ENCODE peak calls at places on chromosomes 1 and 21, in seven cellular contexts. Z is lower leg skin, Q is AG04450, K is astrocyte of the spinal cord, H is K562, F is left ventricle myocardium inferior, U is AG04449. E is an unnamed sample.

GRCh38 chr1:23651069-23651808 is 40.4 kb upstream of the RPL11 start:
- DNase-seq in Z (no peak), Q (no peak), K (no peak), H (peak), F (peak), U (no peak), E (no peak)

GRCh38 chr1:228108055-228108690 is 926 bp downstream of the MRPL55 start:
- DNase-seq in Z (no peak), Q (no peak), K (no peak), H (no peak), F (no peak), U (no peak), E (no peak)

GRCh38 chr1:10304295-10304694 is 93.9 kb downstream of the KIF1B start:
- DNase-seq in Z (no peak), Q (no peak), K (no peak), H (no peak), F (no peak), U (no peak), E (no peak)

GRCh38 chr1:226952121-226952441 is 12.0 kb downstream of the COQ8A start:
- DNase-seq in Z (no peak), Q (no peak), K (no peak), H (no peak), F (no peak), U (no peak), E (no peak)

GRCh38 chr1:17976843-17977242 is 130.8 kb upstream of the IGSF21 start:
- DNase-seq in Z (no peak), Q (no peak), K (no peak), H (no peak), F (no peak), U (no peak), E (peak)

GRCh38 chr1:192559115-192560006 is 16.2 kb upstream of the RGS1 start:
- DNase-seq in Z (no peak), Q (peak), K (peak), H (no peak), F (no peak), U (peak), E (peak)

GRCh38 chr1:90850181-90850924 is 133.3 kb upstream of the BARHL2 start:
- DNase-seq in Z (peak), Q (no peak), K (no peak), H (peak), F (no peak), U (no peak), E (peak)

GRCh38 chr1:87045757-87046422 is 131.5 kb downstream of the HS2ST1 start:
- DNase-seq in Z (no peak), Q (no peak), K (no peak), H (no peak), F (no peak), U (no peak), E (no peak)

GRCh38 chr1:218900621-218901020 is 273.1 kb upstream of the LYPLAL1 start:
- DNase-seq in Z (no peak), Q (no peak), K (no peak), H (no peak), F (no peak), U (no peak), E (no peak)

GRCh38 chr1:11955221-11955620 is 20.7 kb downstream of the PLOD1 start:
- DNase-seq in Z (no peak), Q (no peak), K (no peak), H (peak), F (no peak), U (no peak), E (no peak)

GRCh38 chr1:54532033-54532432 is 16.0 kb upstream of the ACOT11 start:
- DNase-seq in Z (no peak), Q (no peak), K (no peak), H (no peak), F (no peak), U (no peak), E (no peak)

GRCh38 chr1:1243807-1244191 is 2.7 kb downstream of the C1QTNF12 start:
- DNase-seq in Z (no peak), Q (no peak), K (no peak), H (no peak), F (no peak), U (no peak), E (peak)

GRCh38 chr1:156654700-156655099 is 12.8 kb downstream of the BCAN start:
- DNase-seq in Z (no peak), Q (no peak), K (no peak), H (no peak), F (no peak), U (no peak), E (no peak)

GRCh38 chr1:104593418-104594187 is 843.9 kb downstream of the AMY1C start:
- DNase-seq in Z (no peak), Q (no peak), K (no peak), H (no peak), F (no peak), U (no peak), E (no peak)

GRCh38 chr1:169491845-169492281 is 6.1 kb upstream of the SLC19A2 start:
- DNase-seq in Z (no peak), Q (no peak), K (no peak), H (no peak), F (no peak), U (no peak), E (no peak)

GRCh38 chr1:90579212-90579802 is 137.8 kb downstream of the BARHL2 start:
- DNase-seq in Z (no peak), Q (no peak), K (peak), H (peak), F (no peak), U (peak), E (peak)

GRCh38 chr1:27097484-27097917 is 57.4 kb downstream of the SLC9A1 start:
- DNase-seq in Z (peak), Q (peak), K (peak), H (peak), F (peak), U (peak), E (peak)

GRCh38 chr1:194227157-194227556 is 1040.7 kb upstream of the B3GALT2 start:
- DNase-seq in Z (no peak), Q (no peak), K (peak), H (no peak), F (no peak), U (no peak), E (no peak)

GRCh38 chr1:35564884-35565741 is 7.5 kb downstream of the NCDN start:
- DNase-seq in Z (no peak), Q (no peak), K (no peak), H (no peak), F (no peak), U (no peak), E (no peak)

GRCh38 chr1:45012639-45013278 is 705 bp downstream of the UROD start:
- DNase-seq in Z (peak), Q (peak), K (peak), H (peak), F (peak), U (no peak), E (peak)

GRCh38 chr1:234125283-234125682 is 220.8 kb downstream of the SLC35F3 start:
- DNase-seq in Z (no peak), Q (no peak), K (peak), H (peak), F (no peak), U (no peak), E (peak)

GRCh38 chr1:220879090-220879508 is at the start of gene HLX:
- DNase-seq in Z (peak), Q (peak), K (peak), H (peak), F (peak), U (peak), E (peak)

GRCh38 chr1:180786633-180787032 is 126.1 kb upstream of the KIAA1614 start:
- DNase-seq in Z (no peak), Q (no peak), K (no peak), H (peak), F (no peak), U (no peak), E (no peak)

GRCh38 chr1:81598623-81599022 is 202.1 kb upstream of the ADGRL2 start:
- DNase-seq in Z (no peak), Q (no peak), K (no peak), H (no peak), F (no peak), U (no peak), E (no peak)

GRCh38 chr1:229062135-229062534 is 208.8 kb upstream of the RAB4A start:
- DNase-seq in Z (no peak), Q (no peak), K (no peak), H (no peak), F (peak), U (no peak), E (no peak)

GRCh38 chr1:156419863-156420208 is 50.8 kb downstream of the RHBG start:
- DNase-seq in Z (no peak), Q (no peak), K (no peak), H (peak), F (no peak), U (no peak), E (no peak)

GRCh38 chr1:154878371-154879355 is 8.6 kb upstream of the KCNN3 start:
- DNase-seq in Z (peak), Q (peak), K (peak), H (peak), F (peak), U (no peak), E (peak)

GRCh38 chr1:101291562-101292035 is 54.8 kb downstream of the S1PR1 start:
- DNase-seq in Z (peak), Q (peak), K (peak), H (no peak), F (no peak), U (no peak), E (peak)

GRCh38 chr1:112634367-112634766 is 14.7 kb downstream of the CAPZA1 start:
- DNase-seq in Z (no peak), Q (no peak), K (no peak), H (no peak), F (no peak), U (no peak), E (no peak)

GRCh38 chr1:176531036-176531435 is 68.1 kb downstream of the PAPPA2 start:
- DNase-seq in Z (no peak), Q (no peak), K (no peak), H (no peak), F (no peak), U (no peak), E (no peak)

GRCh38 chr1:184210048-184210447 is 158.5 kb downstream of the TSEN15 start:
- DNase-seq in Z (peak), Q (no peak), K (peak), H (no peak), F (no peak), U (peak), E (peak)

GRCh38 chr1:202571719-202572339 is 138.4 kb downstream of the SYT2 start:
- DNase-seq in Z (no peak), Q (no peak), K (peak), H (peak), F (no peak), U (no peak), E (peak)

GRCh38 chr1:16617778-16618580 is 4.6 kb upstream of the NBPF1 start:
- DNase-seq in Z (no peak), Q (no peak), K (no peak), H (no peak), F (no peak), U (no peak), E (no peak)

GRCh38 chr1:50425376-50426107 is 2.3 kb upstream of the DMRTA2 start:
- DNase-seq in Z (no peak), Q (no peak), K (no peak), H (no peak), F (no peak), U (no peak), E (no peak)

GRCh38 chr1:99969729-99970591 is at the start of gene SLC35A3:
- DNase-seq in Z (peak), Q (no peak), K (peak), H (peak), F (peak), U (no peak), E (peak)

GRCh38 chr1:34781071-34781843 is at the start of gene GJB3:
- DNase-seq in Z (no peak), Q (no peak), K (no peak), H (peak), F (no peak), U (no peak), E (no peak)

GRCh38 chr21:44293551-44294231 is 6.2 kb upstream of the PFKL start:
- DNase-seq in Z (no peak), Q (no peak), K (no peak), H (no peak), F (no peak), U (no peak), E (no peak)

GRCh38 chr1:159091547-159092397 is 15.2 kb upstream of the AIM2 start:
- DNase-seq in Z (no peak), Q (peak), K (peak), H (no peak), F (no peak), U (peak), E (peak)

GRCh38 chr1:159090566-159091546 is 14.3 kb upstream of the AIM2 start:
- DNase-seq in Z (no peak), Q (no peak), K (peak), H (no peak), F (no peak), U (no peak), E (peak)

GRCh38 chr1:159088566-159089183 is 12.1 kb upstream of the AIM2 start:
- DNase-seq in Z (no peak), Q (no peak), K (no peak), H (no peak), F (no peak), U (no peak), E (no peak)

GRCh38 chr1:159089184-159089791 is 12.7 kb upstream of the AIM2 start:
- DNase-seq in Z (no peak), Q (no peak), K (no peak), H (peak), F (no peak), U (no peak), E (peak)

DNA sequence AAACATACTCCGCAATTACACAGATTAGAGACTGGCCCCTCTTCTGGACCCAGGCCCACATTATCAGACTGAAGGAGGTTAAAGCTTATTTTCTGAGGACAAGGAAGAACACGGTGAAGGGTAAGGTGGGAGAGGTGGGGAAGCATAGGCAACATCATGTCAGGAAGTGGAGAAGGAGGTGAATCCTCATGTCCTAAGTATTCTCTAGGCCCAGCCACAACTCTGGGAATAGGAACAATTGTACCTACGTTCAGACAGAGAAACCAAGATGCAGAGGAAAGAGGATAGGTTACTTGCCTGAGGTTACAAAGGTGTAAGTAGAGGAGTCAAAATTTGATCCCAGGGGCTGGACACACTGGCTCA is 15.8 kb upstream of the AIM2 start:
- DNase-seq in Z (no peak), Q (no peak), K (no peak), H (no peak), F (no peak), U (no peak), E (no peak)
- H3K4me3 ChIP-seq in Z (no peak), Q (no peak), K (no peak), H (no peak), F (no peak), U (no peak), E (no peak)

DNA sequence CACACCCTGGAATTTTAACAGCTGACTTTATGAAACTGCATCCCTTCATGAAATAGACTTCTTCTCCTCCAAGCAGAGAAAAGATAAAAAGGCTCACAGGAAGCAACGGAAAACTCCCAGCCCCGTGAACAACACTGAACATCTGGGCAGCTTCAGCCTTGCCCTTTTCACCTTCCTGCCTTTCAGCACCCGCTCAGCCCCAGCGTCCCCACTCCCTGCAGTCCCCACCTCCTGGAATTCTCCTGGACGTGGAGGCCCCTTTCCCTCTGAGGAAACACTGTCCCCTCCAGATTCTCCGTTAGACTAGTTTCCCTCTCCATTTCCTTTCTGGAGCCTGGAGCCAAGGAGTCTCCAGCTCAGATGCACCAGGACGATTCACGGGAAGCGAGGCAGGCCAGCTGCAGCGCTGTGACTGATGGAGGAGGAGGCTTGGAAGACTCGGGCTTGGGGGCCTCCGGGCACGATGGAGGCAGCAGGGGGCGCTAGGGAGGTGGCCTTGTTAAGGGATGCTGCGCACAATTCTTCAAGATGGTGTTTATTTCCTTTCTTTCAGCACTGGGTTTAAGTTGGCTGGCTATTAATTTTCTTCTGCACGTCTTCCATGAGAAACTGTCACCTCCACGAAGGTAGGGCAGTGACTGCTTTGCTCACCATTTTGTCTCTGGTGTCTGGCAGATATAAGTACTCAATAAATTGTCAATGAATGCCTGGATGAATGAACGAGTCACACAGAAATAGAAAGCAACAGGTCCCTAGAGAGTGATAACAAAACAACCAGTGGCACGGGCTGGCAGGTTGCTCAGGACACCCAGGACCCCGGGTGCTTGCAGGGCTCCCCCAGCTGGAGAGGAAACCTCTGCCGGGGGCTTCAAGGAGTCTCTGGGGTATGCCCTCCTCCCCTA is 3.0 kb upstream of the MYOC start:
- DNase-seq in Z (no peak), Q (no peak), K (peak), H (peak), F (peak), U (no peak), E (peak)
- TF ChIP-seq CTCF in Z (no peak), Q (peak), K (peak), H (peak), F (peak), U (peak), E (peak)

GRCh38 chr1:246417813-246418564 is 89.1 kb downstream of the SMYD3 start:
- DNase-seq in Z (no peak), Q (no peak), K (no peak), H (no peak), F (no peak), U (no peak), E (no peak)
- H3K4me3 ChIP-seq in Z (no peak), Q (no peak), K (no peak), H (no peak), F (no peak), U (no peak), E (no peak)

GRCh38 chr21:46388206-46388880 is 64.4 kb downstream of the PCNT start:
- DNase-seq in Z (no peak), Q (no peak), K (no peak), H (no peak), F (no peak), U (no peak), E (no peak)
- TF ChIP-seq CTCF in Z (no peak), Q (no peak), K (no peak), H (no peak), F (no peak), U (no peak), E (no peak)

GRCh38 chr1:118981436-118981835 is 6.7 kb downstream of the TBX15 start:
- DNase-seq in Z (no peak), Q (no peak), K (no peak), H (no peak), F (no peak), U (no peak), E (no peak)

GRCh38 chr1:118984086-118984989 is 3.8 kb downstream of the TBX15 start:
- DNase-seq in Z (no peak), Q (no peak), K (peak), H (no peak), F (no peak), U (no peak), E (peak)

GRCh38 chr1:118982281-118982680 is 5.9 kb downstream of the TBX15 start:
- DNase-seq in Z (no peak), Q (no peak), K (no peak), H (no peak), F (no peak), U (no peak), E (no peak)

GRCh38 chr1:118983558-118984021 is 4.6 kb downstream of the TBX15 start:
- DNase-seq in Z (no peak), Q (no peak), K (peak), H (no peak), F (no peak), U (no peak), E (no peak)

DNA sequence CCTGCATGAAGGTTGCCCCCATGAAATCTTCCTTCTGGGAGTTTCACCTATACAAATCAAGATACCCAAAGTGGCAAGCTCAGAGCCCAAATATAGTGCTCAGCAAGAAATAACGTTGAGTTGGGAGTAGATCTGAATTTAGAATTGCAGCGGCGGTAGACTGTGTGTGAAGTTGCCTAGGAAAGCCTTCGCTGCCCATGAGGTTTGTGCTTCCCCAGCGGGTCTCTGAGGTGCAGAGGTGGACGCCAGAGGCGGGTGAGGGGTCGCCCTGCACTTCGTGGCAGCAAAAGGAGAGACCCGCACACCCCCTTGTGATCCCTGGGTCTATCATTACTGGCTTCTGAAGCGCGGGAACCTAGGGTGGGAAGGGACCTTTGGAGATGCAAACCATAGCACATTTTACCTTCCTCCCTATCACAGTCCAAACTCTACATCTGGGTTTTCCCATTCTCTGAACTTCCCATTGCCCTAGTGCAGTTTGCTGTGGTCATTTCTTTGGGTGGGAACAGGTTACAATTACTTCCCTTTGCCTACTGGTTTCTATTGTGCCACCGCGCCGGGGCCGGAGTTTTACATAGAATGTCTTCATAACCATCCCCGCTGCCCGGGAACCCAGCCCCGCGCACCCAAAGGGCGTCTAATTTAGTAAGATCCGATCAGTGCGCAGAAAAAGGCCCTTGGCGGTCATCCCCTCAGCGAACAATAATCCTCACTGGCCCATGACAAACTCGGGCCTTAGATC is 5.2 kb downstream of the TBX15 start:
- DNase-seq in Z (no peak), Q (no peak), K (no peak), H (no peak), F (no peak), U (no peak), E (no peak)
- H3K4me3 ChIP-seq in Z (no peak), Q (no peak), K (peak), H (no peak), F (no peak), U (peak), E (no peak)

DNA sequence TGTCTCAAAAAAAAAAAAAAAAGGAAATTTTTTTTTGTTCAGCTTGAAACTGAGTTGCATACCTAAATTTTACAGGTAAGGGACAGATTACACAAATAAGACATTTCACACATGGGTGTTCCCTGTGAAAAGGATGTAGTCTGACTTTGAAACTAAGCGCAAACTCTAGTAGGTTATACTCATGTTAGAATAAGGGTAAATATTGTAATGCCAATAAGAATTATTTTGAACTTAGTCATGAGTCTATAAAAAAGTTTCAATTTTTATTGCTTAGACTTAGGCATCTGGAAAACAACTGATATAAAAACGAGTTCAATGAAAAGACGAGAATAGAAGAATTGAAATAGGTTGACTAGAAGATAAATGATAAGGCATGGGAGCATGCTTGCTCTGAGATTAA is 122.3 kb downstream of the HMCN1 start:
- DNase-seq in Z (no peak), Q (no peak), K (no peak), H (no peak), F (no peak), U (no peak), E (no peak)
- TF ChIP-seq CTCF in Z (no peak), Q (no peak), K (no peak), H (no peak), F (no peak), U (no peak), E (no peak)

E was measured in choroid plexus epithelial cell.